ENCODE peak calls at places on chromosomes 3 and 15, in five cellular contexts. S is activated CD8-positive, alpha-beta T cell treated with anti-CD3 and anti-CD28 coated beads for 36 hours; H is heart left ventricle; O is activated naive CD8-positive, alpha-beta T cell treated with anti-CD3 and anti-CD28 coated beads, Interleukin-2, amount 50 U/mL, for 24 hours; B is stimulated activated naive CD8-positive, alpha-beta T cell treated with anti-CD3 and anti-CD28 coated beads, Interleukin-15, Interleukin-2, amounts not matched to agents 100 U/mL and 50 U/mL, for 24 hours. G is an unnamed sample.

GRCh38 chr3:16506451-16506850 is 7.0 kb downstream of the RFTN1 start:
- ATAC-seq in B (no peak), S (no peak), O (no peak), H (no peak), G (no peak)

GRCh38 chr3:100440895-100441294 is 39.6 kb downstream of the LNP1 start:
- ATAC-seq in B (peak; percentile 32), S (peak; percentile 61), H (no peak), O (no peak), G (no peak)

GRCh38 chr3:58629629-58630028 is 36.9 kb downstream of the FAM3D start:
- ATAC-seq in S (no peak), O (no peak), H (no peak), B (no peak), G (no peak)

GRCh38 chr15:45834622-45835021 is 199.8 kb downstream of the SQOR start:
- ATAC-seq in B (no peak), O (no peak), H (no peak), S (no peak), G (no peak)

GRCh38 chr3:30188713-30189112 is 417.7 kb upstream of the TGFBR2 start:
- ATAC-seq in B (no peak), S (no peak), O (no peak), H (no peak), G (no peak)

GRCh38 chr3:32705232-32705631 is 20.2 kb downstream of the CNOT10 start:
- ATAC-seq in H (no peak), B (no peak), S (no peak), O (no peak), G (no peak)

GRCh38 chr3:102079809-102080197 is 230.5 kb downstream of the NFKBIZ start:
- ATAC-seq in O (peak; percentile 78), B (peak; percentile 78), S (peak; percentile 76), H (no peak), G (no peak)

GRCh38 chr3:43290961-43291360 is 4.6 kb downstream of the SNRK start:
- ATAC-seq in B (no peak), O (no peak), H (no peak), S (no peak), G (no peak)

GRCh38 chr3:15520804-15521572 is 518 bp downstream of the COLQ start:
- ATAC-seq in B (no peak), O (no peak), S (no peak), H (no peak), G (no peak)

GRCh38 chr3:157360044-157360443 is 76.6 kb upstream of the PTX3 start:
- ATAC-seq in B (no peak), O (no peak), S (no peak), H (no peak), G (no peak)

GRCh38 chr3:169345662-169346331 is 317.7 kb downstream of the MECOM start:
- ATAC-seq in B (no peak), H (no peak), O (no peak), S (no peak), G (no peak)

GRCh38 chr3:64357481-64357880 is 132.2 kb upstream of the PRICKLE2 start:
- ATAC-seq in B (no peak), O (no peak), S (no peak), H (no peak), G (no peak)

GRCh38 chr3:11653298-11654055 is 9.8 kb upstream of the VGLL4 start:
- ATAC-seq in H (no peak), B (no peak), O (no peak), S (no peak), G (no peak)

GRCh38 chr3:178845446-178846118 is 226.0 kb downstream of the ZMAT3 start:
- ATAC-seq in S (no peak), H (no peak), B (no peak), O (no peak), G (no peak)

GRCh38 chr15:42504631-42505030 is 9.2 kb downstream of the SNAP23 start:
- ATAC-seq in S (no peak), H (no peak), B (no peak), O (no peak), G (peak; percentile 4)

GRCh38 chr15:60660290-60661051 is 181.5 kb upstream of the ICE2 start:
- ATAC-seq in O (peak; percentile 73), B (peak; percentile 75), H (peak; percentile 64), S (peak; percentile 80), G (no peak)

GRCh38 chr3:50466177-50466576 is 37.3 kb downstream of the CACNA2D2 start:
- ATAC-seq in H (no peak), B (peak; percentile 15), O (no peak), S (peak; percentile 72), G (no peak)

GRCh38 chr15:48722764-48723661 is 77.5 kb upstream of the FBN1 start:
- ATAC-seq in S (no peak), O (no peak), B (no peak), H (no peak), G (no peak)

GRCh38 chr3:127787071-127787490 is 35.2 kb downstream of the MGLL start:
- ATAC-seq in O (no peak), B (no peak), S (no peak), H (peak; percentile 21), G (no peak)

GRCh38 chr3:196962108-196962929 is 6.3 kb downstream of the PIGZ start:
- ATAC-seq in S (no peak), O (no peak), B (no peak), H (no peak), G (peak; percentile 79)

GRCh38 chr3:12483872-12484197 is 445 bp upstream of the TSEN2 start:
- ATAC-seq in H (peak; percentile 2), S (no peak), O (no peak), B (peak; percentile 3), G (no peak)

GRCh38 chr3:141862279-141862816 is 14.1 kb upstream of the ATP1B3 start:
- ATAC-seq in H (no peak), S (no peak), O (no peak), B (no peak), G (no peak)

GRCh38 chr15:56835598-56836275 is 82.7 kb upstream of the TCF12 start:
- ATAC-seq in S (no peak), O (no peak), H (peak; percentile 49), B (no peak), G (no peak)

GRCh38 chr3:192917258-192917507 is 473 bp downstream of the MB21D2 start:
- ATAC-seq in S (peak; percentile 22), B (peak; percentile 2), H (no peak), O (no peak), G (peak; percentile 53)

G was measured in stimulated activated memory B cell treated with anti-CD40 and anti-IgM and Interleukin-4, amounts not matched to agents 10 μg/mL and 1 μg/mL and 100 μg/mL, for 72 hours.